ENCODE peak calls at places on chromosomes 16 and 17, in seven cellular contexts. One of them, this sample, is unnamed.

GRCh38 chr17:45129940-45130639 is 2.2 kb downstream of the PLCD3 start:
- DNase-seq in GM23338: no peak
- DNase-seq in H1: no peak
- DNase-seq in endothelial cell of umbilical vein: no peak
- DNase-seq in HCT116: no peak
- DNase-seq in HepG2: peak
- DNase-seq in K562: no peak
- DNase-seq in this sample: no peak

GRCh38 chr17:19787733-19788357 is 39.7 kb upstream of the ALDH3A1 start:
- DNase-seq in GM23338: no peak
- DNase-seq in HCT116: no peak
- DNase-seq in K562: no peak
- DNase-seq in H1: no peak
- DNase-seq in HepG2: no peak
- DNase-seq in endothelial cell of umbilical vein: no peak
- DNase-seq in this sample: no peak

GRCh38 chr16:73011926-73012325 is 36.0 kb downstream of the ZFHX3 start:
- DNase-seq in endothelial cell of umbilical vein: no peak
- DNase-seq in GM23338: no peak
- DNase-seq in HCT116: no peak
- DNase-seq in H1: no peak
- DNase-seq in K562: no peak
- DNase-seq in HepG2: no peak
- DNase-seq in this sample: no peak

GRCh38 chr16:85359147-85359822 is 247.0 kb upstream of the CIBAR2 start:
- DNase-seq in HCT116: no peak
- DNase-seq in HepG2: no peak
- DNase-seq in K562: peak
- DNase-seq in GM23338: no peak
- DNase-seq in H1: no peak
- DNase-seq in endothelial cell of umbilical vein: no peak
- DNase-seq in this sample: no peak

GRCh38 chr17:47708864-47709541 is 15.0 kb downstream of the TBKBP1 start:
- DNase-seq in GM23338: peak
- DNase-seq in HepG2: no peak
- DNase-seq in HCT116: no peak
- DNase-seq in endothelial cell of umbilical vein: no peak
- DNase-seq in K562: no peak
- DNase-seq in H1: no peak
- DNase-seq in this sample: no peak

GRCh38 chr16:86337581-86338402 is 172.5 kb upstream of the FOXF1 start:
- DNase-seq in H1: no peak
- DNase-seq in endothelial cell of umbilical vein: no peak
- DNase-seq in HepG2: no peak
- DNase-seq in HCT116: no peak
- DNase-seq in K562: no peak
- DNase-seq in GM23338: no peak
- DNase-seq in this sample: no peak

GRCh38 chr16:8859913-8860881 is 8.6 kb downstream of the CARHSP1 start:
- DNase-seq in K562: no peak
- DNase-seq in H1: no peak
- DNase-seq in endothelial cell of umbilical vein: peak
- DNase-seq in HCT116: no peak
- DNase-seq in HepG2: peak
- DNase-seq in GM23338: no peak
- DNase-seq in this sample: no peak

GRCh38 chr16:53085539-53086450 is 31.0 kb downstream of the CHD9 start:
- DNase-seq in HCT116: no peak
- DNase-seq in H1: no peak
- DNase-seq in HepG2: no peak
- DNase-seq in GM23338: no peak
- DNase-seq in endothelial cell of umbilical vein: peak
- DNase-seq in K562: no peak
- DNase-seq in this sample: no peak

GRCh38 chr16:87847785-87848675 is 21.3 kb downstream of the SLC7A5 start:
- DNase-seq in H1: no peak
- DNase-seq in HepG2: peak
- DNase-seq in K562: no peak
- DNase-seq in GM23338: no peak
- DNase-seq in HCT116: no peak
- DNase-seq in endothelial cell of umbilical vein: no peak
- DNase-seq in this sample: no peak

GRCh38 chr16:87850009-87851006 is 19.0 kb downstream of the SLC7A5 start:
- DNase-seq in GM23338: peak
- DNase-seq in HCT116: no peak
- DNase-seq in H1: no peak
- DNase-seq in K562: peak
- DNase-seq in endothelial cell of umbilical vein: peak
- DNase-seq in HepG2: peak
- DNase-seq in this sample: no peak

GRCh38 chr16:87848676-87849345 is 20.5 kb downstream of the SLC7A5 start:
- DNase-seq in HCT116: no peak
- DNase-seq in GM23338: no peak
- DNase-seq in endothelial cell of umbilical vein: no peak
- DNase-seq in K562: no peak
- DNase-seq in HepG2: no peak
- DNase-seq in H1: no peak
- DNase-seq in this sample: no peak

GRCh38 chr16:87851141-87851587 is 18.1 kb downstream of the SLC7A5 start:
- DNase-seq in H1: no peak
- DNase-seq in HCT116: no peak
- DNase-seq in K562: no peak
- DNase-seq in HepG2: no peak
- DNase-seq in endothelial cell of umbilical vein: no peak
- DNase-seq in GM23338: no peak
- DNase-seq in this sample: no peak

GRCh38 chr16:87849419-87850008 is 19.8 kb downstream of the SLC7A5 start:
- DNase-seq in GM23338: no peak
- DNase-seq in H1: no peak
- DNase-seq in endothelial cell of umbilical vein: no peak
- DNase-seq in HCT116: no peak
- DNase-seq in HepG2: no peak
- DNase-seq in K562: no peak
- DNase-seq in this sample: no peak
- TF ChIP-seq POLR2AphosphoS5 in GM23338: no peak
- TF ChIP-seq POLR2AphosphoS5 in H1: no peak
- TF ChIP-seq POLR2AphosphoS5 in endothelial cell of umbilical vein: no peak
- TF ChIP-seq POLR2AphosphoS5 in HCT116: peak
- TF ChIP-seq POLR2AphosphoS5 in HepG2: no peak
- TF ChIP-seq POLR2AphosphoS5 in K562: no peak
- TF ChIP-seq POLR2AphosphoS5 in this sample: no peak

GRCh38 chr17:8935194-8935593 is 30.3 kb downstream of the PIK3R5 start:
- DNase-seq in K562: no peak
- DNase-seq in GM23338: peak
- DNase-seq in endothelial cell of umbilical vein: no peak
- DNase-seq in H1: no peak
- DNase-seq in HepG2: no peak
- DNase-seq in HCT116: no peak
- DNase-seq in this sample: no peak
- TF ChIP-seq EZH2 in K562: no peak
- TF ChIP-seq EZH2 in GM23338: no peak
- TF ChIP-seq EZH2 in endothelial cell of umbilical vein: no peak
- TF ChIP-seq EZH2 in H1: no peak
- TF ChIP-seq EZH2 in HepG2: no peak
- TF ChIP-seq EZH2 in HCT116: no peak
- TF ChIP-seq EZH2 in this sample: no peak

GRCh38 chr16:14309906-14310305 is 238.8 kb downstream of the MRTFB start:
- DNase-seq in endothelial cell of umbilical vein: no peak
- DNase-seq in HCT116: no peak
- DNase-seq in HepG2: no peak
- DNase-seq in K562: peak
- DNase-seq in H1: no peak
- DNase-seq in GM23338: no peak
- DNase-seq in this sample: no peak
- H3K27ac ChIP-seq in endothelial cell of umbilical vein: no peak
- H3K27ac ChIP-seq in HCT116: peak
- H3K27ac ChIP-seq in HepG2: peak
- H3K27ac ChIP-seq in K562: no peak
- H3K27ac ChIP-seq in H1: peak
- H3K27ac ChIP-seq in GM23338: peak
- H3K27ac ChIP-seq in this sample: peak

GRCh38 chr17:52030096-52030495 is 128.4 kb downstream of the CA10 start:
- DNase-seq in endothelial cell of umbilical vein: no peak
- DNase-seq in K562: no peak
- DNase-seq in GM23338: no peak
- DNase-seq in H1: no peak
- DNase-seq in HepG2: no peak
- DNase-seq in HCT116: no peak
- DNase-seq in this sample: no peak
- TF ChIP-seq POLR2AphosphoS5 in endothelial cell of umbilical vein: no peak
- TF ChIP-seq POLR2AphosphoS5 in K562: no peak
- TF ChIP-seq POLR2AphosphoS5 in GM23338: no peak
- TF ChIP-seq POLR2AphosphoS5 in H1: no peak
- TF ChIP-seq POLR2AphosphoS5 in HepG2: no peak
- TF ChIP-seq POLR2AphosphoS5 in HCT116: no peak
- TF ChIP-seq POLR2AphosphoS5 in this sample: no peak

GRCh38 chr17:29623283-29623647 is 553 bp upstream of the CORO6 start:
- DNase-seq in K562: no peak
- DNase-seq in H1: no peak
- DNase-seq in GM23338: peak
- DNase-seq in endothelial cell of umbilical vein: no peak
- DNase-seq in HepG2: no peak
- DNase-seq in HCT116: no peak
- DNase-seq in this sample: no peak

GRCh38 chr17:29621751-29622194 is 939 bp downstream of the CORO6 start:
- DNase-seq in endothelial cell of umbilical vein: no peak
- DNase-seq in H1: no peak
- DNase-seq in HepG2: no peak
- DNase-seq in K562: peak
- DNase-seq in GM23338: no peak
- DNase-seq in HCT116: no peak
- DNase-seq in this sample: no peak

GRCh38 chr17:29620779-29621500 is 1.8 kb downstream of the CORO6 start:
- DNase-seq in HepG2: no peak
- DNase-seq in endothelial cell of umbilical vein: no peak
- DNase-seq in HCT116: no peak
- DNase-seq in GM23338: no peak
- DNase-seq in K562: no peak
- DNase-seq in H1: no peak
- DNase-seq in this sample: no peak

GRCh38 chr17:29624586-29624985 is 1.9 kb upstream of the CORO6 start:
- DNase-seq in GM23338: no peak
- DNase-seq in K562: no peak
- DNase-seq in H1: no peak
- DNase-seq in endothelial cell of umbilical vein: no peak
- DNase-seq in HCT116: no peak
- DNase-seq in HepG2: no peak
- DNase-seq in this sample: no peak

GRCh38 chr17:29622337-29623282 is at the start of gene CORO6:
- DNase-seq in HepG2: no peak
- DNase-seq in H1: no peak
- DNase-seq in endothelial cell of umbilical vein: peak
- DNase-seq in GM23338: peak
- DNase-seq in K562: peak
- DNase-seq in HCT116: no peak
- DNase-seq in this sample: no peak
- TF ChIP-seq EZH2 in HepG2: no peak
- TF ChIP-seq EZH2 in H1: no peak
- TF ChIP-seq EZH2 in endothelial cell of umbilical vein: no peak
- TF ChIP-seq EZH2 in GM23338: no peak
- TF ChIP-seq EZH2 in K562: no peak
- TF ChIP-seq EZH2 in HCT116: no peak
- TF ChIP-seq EZH2 in this sample: no peak

GRCh38 chr16:15792563-15792971 is 64.3 kb downstream of the MYH11 start:
- DNase-seq in H1: no peak
- DNase-seq in HCT116: no peak
- DNase-seq in GM23338: no peak
- DNase-seq in HepG2: no peak
- DNase-seq in K562: no peak
- DNase-seq in endothelial cell of umbilical vein: no peak
- DNase-seq in this sample: no peak
- H3K27ac ChIP-seq in H1: no peak
- H3K27ac ChIP-seq in HCT116: no peak
- H3K27ac ChIP-seq in GM23338: no peak
- H3K27ac ChIP-seq in HepG2: no peak
- H3K27ac ChIP-seq in K562: no peak
- H3K27ac ChIP-seq in endothelial cell of umbilical vein: no peak
- H3K27ac ChIP-seq in this sample: no peak

GRCh38 chr17:31068291-31068690 is 26.5 kb upstream of the NF1 start:
- DNase-seq in HCT116: peak
- DNase-seq in GM23338: peak
- DNase-seq in K562: peak
- DNase-seq in H1: no peak
- DNase-seq in endothelial cell of umbilical vein: peak
- DNase-seq in HepG2: peak
- DNase-seq in this sample: no peak

GRCh38 chr17:31067699-31068184 is 27.0 kb upstream of the NF1 start:
- DNase-seq in GM23338: no peak
- DNase-seq in K562: no peak
- DNase-seq in HepG2: peak
- DNase-seq in endothelial cell of umbilical vein: peak
- DNase-seq in HCT116: peak
- DNase-seq in H1: no peak
- DNase-seq in this sample: no peak

GRCh38 chr17:31061678-31062077 is 33.1 kb upstream of the NF1 start:
- DNase-seq in HCT116: no peak
- DNase-seq in K562: peak
- DNase-seq in endothelial cell of umbilical vein: no peak
- DNase-seq in HepG2: no peak
- DNase-seq in GM23338: peak
- DNase-seq in H1: no peak
- DNase-seq in this sample: no peak

GRCh38 chr17:31060814-31061550 is 33.8 kb upstream of the NF1 start:
- DNase-seq in GM23338: no peak
- DNase-seq in H1: no peak
- DNase-seq in K562: no peak
- DNase-seq in HepG2: no peak
- DNase-seq in HCT116: no peak
- DNase-seq in endothelial cell of umbilical vein: no peak
- DNase-seq in this sample: no peak

GRCh38 chr17:31064707-31065106 is 30.1 kb upstream of the NF1 start:
- DNase-seq in HepG2: no peak
- DNase-seq in HCT116: no peak
- DNase-seq in GM23338: no peak
- DNase-seq in H1: no peak
- DNase-seq in K562: no peak
- DNase-seq in endothelial cell of umbilical vein: no peak
- DNase-seq in this sample: no peak
- TF ChIP-seq POLR2AphosphoS5 in HepG2: no peak
- TF ChIP-seq POLR2AphosphoS5 in HCT116: no peak
- TF ChIP-seq POLR2AphosphoS5 in GM23338: no peak
- TF ChIP-seq POLR2AphosphoS5 in H1: no peak
- TF ChIP-seq POLR2AphosphoS5 in K562: no peak
- TF ChIP-seq POLR2AphosphoS5 in endothelial cell of umbilical vein: no peak
- TF ChIP-seq POLR2AphosphoS5 in this sample: no peak

DNA sequence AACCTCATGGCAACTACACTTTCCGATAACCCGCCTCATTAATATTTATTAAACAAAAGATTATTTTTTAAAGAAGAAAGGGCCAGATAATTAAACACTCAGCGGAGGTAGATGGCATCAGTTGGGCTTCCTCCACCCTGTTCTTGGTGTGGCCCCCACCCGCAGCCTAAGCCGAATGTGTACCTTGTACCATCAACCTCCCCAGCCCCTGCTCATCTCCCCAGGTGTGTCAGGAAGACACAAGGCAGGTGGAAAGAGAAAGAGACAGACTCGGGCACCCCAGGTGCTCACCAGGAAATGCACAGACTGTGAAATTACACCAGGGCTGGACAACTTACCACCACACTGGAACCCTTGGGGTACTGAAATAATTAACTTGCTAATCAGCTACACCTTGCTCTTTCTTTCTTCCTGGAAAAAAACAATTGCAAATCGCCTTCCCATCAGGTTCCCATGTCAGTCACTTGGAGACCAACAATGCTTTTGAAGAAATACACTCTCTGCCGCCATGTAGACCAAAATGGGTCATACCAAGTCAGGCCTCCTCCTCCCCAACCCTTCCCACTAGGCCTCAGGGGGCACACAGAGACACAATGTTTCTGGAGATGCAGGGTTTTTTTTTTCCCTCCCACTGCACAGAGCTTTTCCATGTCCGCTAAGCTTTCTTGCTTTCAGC is 8.7 kb upstream of the LHX1 start:
- DNase-seq in HCT116: no peak
- DNase-seq in K562: no peak
- DNase-seq in H1: no peak
- DNase-seq in endothelial cell of umbilical vein: no peak
- DNase-seq in HepG2: no peak
- DNase-seq in GM23338: peak
- DNase-seq in this sample: no peak
- TF ChIP-seq EZH2 in HCT116: no peak
- TF ChIP-seq EZH2 in K562: no peak
- TF ChIP-seq EZH2 in H1: no peak
- TF ChIP-seq EZH2 in endothelial cell of umbilical vein: peak
- TF ChIP-seq EZH2 in HepG2: no peak
- TF ChIP-seq EZH2 in GM23338: no peak
- TF ChIP-seq EZH2 in this sample: no peak

This sample was measured in SK-N-MC.